ENCODE peak calls at places on chromosomes 6 and 20, in nine cellular contexts. D is right atrium auricular region, W is fibroblast of lung, R is pancreas, T is MM.1S, X is RWPE1, P is HCT116, H is hepatocyte, G is lung. Y is an unnamed sample.

GRCh38 chr6:86682297-86682696 is 255.0 kb upstream of the HTR1E start:
- DNase-seq in D (no peak), W (no peak), R (no peak), T (peak), X (no peak), P (no peak), H (no peak), G (no peak), Y (no peak)

GRCh38 chr6:46819561-46819960 is 26.4 kb downstream of the MEP1A start:
- DNase-seq in D (no peak), W (no peak), R (no peak), T (no peak), X (no peak), P (no peak), H (no peak), G (no peak), Y (no peak)

GRCh38 chr6:41727705-41728072 is 7.7 kb downstream of the TFEB start:
- DNase-seq in D (no peak), W (no peak), R (no peak), T (no peak), X (no peak), P (no peak), H (no peak), G (no peak), Y (no peak)

GRCh38 chr6:140180306-140180705 is 805.9 kb upstream of the CITED2 start:
- DNase-seq in D (no peak), W (no peak), R (no peak), T (no peak), X (no peak), P (no peak), H (no peak), G (no peak), Y (no peak)

GRCh38 chr20:19642861-19643260 is 115.2 kb upstream of the RIN2 start:
- DNase-seq in D (no peak), W (no peak), R (no peak), T (no peak), X (no peak), P (no peak), H (no peak), G (no peak), Y (no peak)

GRCh38 chr6:36679043-36679821 is 718 bp downstream of the CDKN1A start:
- DNase-seq in D (peak), W (peak), R (peak), T (no peak), X (no peak), P (no peak), H (peak), G (peak), Y (peak)

GRCh38 chr6:144315226-144315980 is 30.3 kb downstream of the UTRN start:
- DNase-seq in D (no peak), W (no peak), R (peak), T (no peak), X (no peak), P (no peak), H (no peak), G (no peak), Y (no peak)

GRCh38 chr6:41374618-41375590 is 39.5 kb downstream of the NCR2 start:
- DNase-seq in D (no peak), W (no peak), R (no peak), T (no peak), X (no peak), P (no peak), H (peak), G (no peak), Y (peak)

GRCh38 chr6:44131880-44132279 is 4.5 kb downstream of the TMEM63B start:
- DNase-seq in D (no peak), W (no peak), R (no peak), T (no peak), X (no peak), P (no peak), H (no peak), G (no peak), Y (no peak)

GRCh38 chr6:46370622-46371021 is 120.6 kb downstream of the RCAN2 start:
- DNase-seq in D (no peak), W (no peak), R (no peak), T (no peak), X (no peak), P (no peak), H (no peak), G (no peak), Y (no peak)

GRCh38 chr6:88165877-88166492 is at the start of gene CNR1:
- DNase-seq in D (no peak), W (peak), R (peak), T (peak), X (peak), P (no peak), H (peak), G (peak), Y (no peak)

GRCh38 chr6:17032595-17033591 is 69.0 kb upstream of the STMND1 start:
- DNase-seq in D (peak), W (peak), R (peak), T (no peak), X (peak), P (no peak), H (peak), G (peak), Y (peak)

GRCh38 chr20:31707258-31707615 is 15.4 kb downstream of the BCL2L1 start:
- DNase-seq in D (no peak), W (no peak), R (no peak), T (no peak), X (no peak), P (no peak), H (no peak), G (no peak), Y (no peak)

GRCh38 chr6:170291271-170292110 is 613 bp upstream of the DLL1 start:
- DNase-seq in D (peak), W (no peak), R (peak), T (no peak), X (no peak), P (no peak), H (peak), G (no peak), Y (no peak)

GRCh38 chr6:142566628-142567396 is 265.0 kb downstream of the ADGRG6 start:
- DNase-seq in D (peak), W (peak), R (no peak), T (peak), X (peak), P (peak), H (peak), G (peak), Y (no peak)

GRCh38 chr20:1280421-1281102 is 14.5 kb downstream of the SNPH start:
- DNase-seq in D (peak), W (peak), R (no peak), T (no peak), X (no peak), P (no peak), H (no peak), G (no peak), Y (no peak)

GRCh38 chr6:96522469-96523009 is 933 bp downstream of the UFL1 start:
- DNase-seq in D (no peak), W (peak), R (no peak), T (peak), X (no peak), P (no peak), H (peak), G (no peak), Y (no peak)

GRCh38 chr20:60632420-60633262 is 619.4 kb upstream of the CDH4 start:
- DNase-seq in D (no peak), W (no peak), R (no peak), T (peak), X (no peak), P (no peak), H (no peak), G (no peak), Y (no peak)

GRCh38 chr20:60634773-60635172 is 617.3 kb upstream of the CDH4 start:
- DNase-seq in D (no peak), W (no peak), R (no peak), T (no peak), X (no peak), P (no peak), H (no peak), G (no peak), Y (no peak)

GRCh38 chr20:60637801-60638200 is 614.3 kb upstream of the CDH4 start:
- DNase-seq in D (no peak), W (no peak), R (no peak), T (no peak), X (no peak), P (no peak), H (no peak), G (no peak), Y (no peak)

GRCh38 chr20:60638430-60639098 is 613.5 kb upstream of the CDH4 start:
- DNase-seq in D (no peak), W (no peak), R (no peak), T (no peak), X (no peak), P (no peak), H (no peak), G (no peak), Y (no peak)

DNA sequence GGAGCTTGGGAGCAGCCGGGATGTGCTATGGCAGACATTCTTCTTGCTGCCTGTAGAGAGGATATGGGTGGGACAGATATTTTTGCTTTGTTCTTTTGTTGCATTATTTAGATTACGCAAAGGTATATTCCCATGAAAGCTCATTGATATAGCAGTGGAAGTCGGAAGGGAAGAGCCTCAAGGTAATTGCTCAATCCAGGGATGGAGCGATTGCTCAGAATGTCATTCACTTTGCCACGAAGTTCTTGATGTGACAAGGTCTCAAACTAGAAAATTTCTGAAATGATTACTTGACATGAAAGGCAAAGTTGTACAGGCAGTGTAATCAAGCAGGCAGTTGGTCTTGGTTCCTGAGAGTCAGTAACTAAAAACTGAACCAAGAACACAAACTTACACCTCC is 615.6 kb upstream of the CDH4 start:
- DNase-seq in D (no peak), W (no peak), R (no peak), T (no peak), X (no peak), P (no peak), H (no peak), G (no peak), Y (no peak)
- H3K27ac ChIP-seq in D (no peak), W (no peak), R (no peak), T (no peak), X (no peak), P (no peak), H (no peak), G (no peak), Y (no peak)

GRCh38 chr6:3480009-3480408 is 23.2 kb upstream of the SLC22A23 start:
- DNase-seq in D (no peak), W (no peak), R (no peak), T (no peak), X (no peak), P (no peak), H (no peak), G (no peak), Y (no peak)
- TF ChIP-seq CTCF in D (no peak), W (no peak), R (no peak), T (no peak), X (no peak), P (no peak), H (no peak), G (no peak), Y (no peak)

DNA sequence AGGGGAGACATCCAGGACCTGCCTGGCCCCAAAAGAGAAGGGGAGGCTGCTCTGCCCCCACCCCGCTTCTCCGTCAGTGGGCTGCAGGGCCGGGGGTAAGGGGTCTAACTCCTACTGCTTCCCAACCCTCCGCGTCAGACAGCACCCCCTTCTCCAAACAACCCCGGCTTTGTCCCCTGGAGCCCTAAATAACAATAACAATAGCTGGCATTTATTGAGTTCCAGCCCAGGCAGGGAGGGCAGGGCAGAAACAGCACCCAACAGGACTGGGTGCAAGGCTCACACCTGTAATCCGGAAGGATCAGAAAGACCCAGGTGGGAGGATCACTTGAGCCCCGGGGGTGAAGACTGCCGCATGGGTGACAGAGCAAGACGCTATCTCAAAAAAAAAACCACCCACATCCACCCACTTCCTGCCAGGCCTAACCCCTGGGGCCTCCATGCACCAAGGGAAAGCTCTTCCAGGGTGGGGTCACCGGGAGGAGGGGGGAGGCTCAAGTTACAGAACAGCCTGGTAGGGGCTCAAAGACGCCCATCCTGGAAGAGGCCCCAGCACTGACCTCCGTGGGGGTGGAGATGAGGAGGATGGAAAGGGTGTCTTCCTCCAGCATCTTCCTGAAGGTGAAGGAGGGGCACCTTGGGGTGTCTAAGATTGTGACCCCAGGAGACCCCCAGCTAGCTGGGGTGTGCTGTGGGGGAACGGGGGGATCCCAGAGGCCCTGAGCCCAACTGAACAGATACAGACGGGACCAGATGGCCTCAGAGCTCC is 1.3 kb upstream of the FNDC11 start:
- DNase-seq in D (no peak), W (no peak), R (no peak), T (no peak), X (no peak), P (no peak), H (no peak), G (no peak), Y (no peak)
- H3K27ac ChIP-seq in D (no peak), W (no peak), R (no peak), T (no peak), X (peak), P (peak), H (no peak), G (no peak), Y (no peak)

DNA sequence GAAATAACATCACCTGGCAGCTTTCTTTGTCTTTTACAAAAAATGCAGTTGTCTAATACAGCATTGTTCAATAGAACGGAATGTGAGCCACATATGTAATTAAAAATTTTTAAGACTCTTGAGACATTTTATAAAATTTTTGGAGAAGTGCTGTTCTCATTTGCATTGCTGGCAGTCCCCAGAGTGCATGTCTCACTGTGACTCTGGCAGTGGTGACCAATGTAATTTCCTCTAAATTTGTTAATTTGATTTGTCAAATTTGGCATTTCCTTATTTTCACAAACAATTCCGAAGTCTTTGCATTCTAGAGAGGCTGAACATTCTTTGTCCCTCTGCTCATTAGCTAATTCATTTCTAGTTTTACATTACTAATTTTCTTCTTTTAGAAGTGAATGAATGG is 68.7 kb upstream of the ARMC2 start:
- DNase-seq in D (no peak), W (no peak), R (no peak), T (no peak), X (no peak), P (no peak), H (no peak), G (no peak), Y (peak)
- TF ChIP-seq CTCF in D (no peak), W (no peak), R (no peak), T (no peak), X (no peak), P (no peak), H (no peak), G (no peak), Y (no peak)

DNA sequence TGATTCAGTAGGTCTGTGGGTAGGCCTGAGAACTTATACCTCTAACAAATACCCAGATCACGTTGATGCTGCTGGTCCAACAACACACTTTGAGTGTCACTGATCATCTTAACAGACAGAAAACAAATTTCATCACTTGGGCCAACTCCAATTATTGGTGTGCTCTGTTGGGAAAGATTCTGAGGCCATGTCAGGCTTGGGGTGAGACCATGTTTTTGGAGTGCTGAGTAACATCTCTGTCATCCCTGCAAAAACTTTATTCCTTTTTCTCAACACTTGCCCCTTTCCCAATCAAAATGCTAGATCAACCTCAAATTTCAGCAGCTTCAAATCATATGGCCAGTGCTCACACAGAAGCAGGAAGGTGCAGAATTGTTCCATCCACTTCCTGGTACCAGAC is 108.8 kb upstream of the TENT5A start:
- DNase-seq in D (no peak), W (no peak), R (no peak), T (no peak), X (no peak), P (no peak), H (no peak), G (no peak), Y (no peak)
- H3K27ac ChIP-seq in D (no peak), W (no peak), R (no peak), T (no peak), X (no peak), P (no peak), H (no peak), G (no peak), Y (no peak)

GRCh38 chr6:33744001-33744848 is 2.5 kb downstream of the IP6K3 start:
- DNase-seq in D (peak), W (peak), R (peak), T (peak), X (peak), P (peak), H (peak), G (peak), Y (no peak)
- TF ChIP-seq CTCF in D (peak), W (peak), R (peak), T (peak), X (peak), P (peak), H (peak), G (peak), Y (peak)

GRCh38 chr20:46975976-46976375 is 81.3 kb downstream of the EYA2 start:
- DNase-seq in D (no peak), W (no peak), R (no peak), T (no peak), X (no peak), P (no peak), H (no peak), G (no peak), Y (no peak)

GRCh38 chr20:46967647-46968046 is 73.0 kb downstream of the EYA2 start:
- DNase-seq in D (no peak), W (no peak), R (no peak), T (no peak), X (no peak), P (no peak), H (no peak), G (no peak), Y (no peak)

GRCh38 chr20:46974669-46975434 is 80.2 kb downstream of the EYA2 start:
- DNase-seq in D (no peak), W (no peak), R (no peak), T (no peak), X (peak), P (no peak), H (no peak), G (no peak), Y (no peak)

GRCh38 chr20:46973801-46974200 is 79.2 kb downstream of the EYA2 start:
- DNase-seq in D (no peak), W (no peak), R (no peak), T (no peak), X (no peak), P (no peak), H (no peak), G (no peak), Y (no peak)

GRCh38 chr20:46970937-46971630 is 76.4 kb downstream of the EYA2 start:
- DNase-seq in D (no peak), W (peak), R (no peak), T (no peak), X (peak), P (peak), H (peak), G (no peak), Y (no peak)
- H3K27ac ChIP-seq in D (no peak), W (no peak), R (no peak), T (no peak), X (no peak), P (no peak), H (no peak), G (no peak), Y (no peak)

GRCh38 chr20:53512076-53512475 is 81.6 kb downstream of the ZNF217 start:
- DNase-seq in D (no peak), W (no peak), R (no peak), T (no peak), X (no peak), P (no peak), H (no peak), G (no peak), Y (no peak)
- TF ChIP-seq CTCF in D (no peak), W (no peak), R (no peak), T (no peak), X (no peak), P (no peak), H (no peak), G (no peak), Y (no peak)